ENCODE peak calls at places on chromosome 19, in six cellular contexts. L is astrocyte of the spinal cord, J is OCI-LY7, V is HCT116, Q is lower leg skin, Z is cardiac muscle cell. H is an unnamed sample.

GRCh38 chr19:33674575-33675367 is 53.0 kb downstream of the CHST8 start:
- DNase-seq in L (no peak), J (no peak), V (no peak), Q (no peak), Z (no peak), H (no peak)

GRCh38 chr19:44202470-44202869 is 9.9 kb upstream of the ZNF227 start:
- DNase-seq in L (no peak), J (no peak), V (no peak), Q (no peak), Z (peak), H (peak)

GRCh38 chr19:50417850-50418185 is 920 bp upstream of the SPIB start:
- DNase-seq in L (no peak), J (no peak), V (no peak), Q (no peak), Z (no peak), H (no peak)

GRCh38 chr19:8585057-8585893 is 8.0 kb upstream of the MYO1F start:
- DNase-seq in L (no peak), J (no peak), V (no peak), Q (no peak), Z (no peak), H (no peak)

GRCh38 chr19:42316223-42317211 is 3.4 kb downstream of the TMEM145 start:
- DNase-seq in L (no peak), J (peak), V (no peak), Q (no peak), Z (peak), H (peak)

GRCh38 chr19:33498391-33499000 is 23.1 kb downstream of the PEPD start:
- DNase-seq in L (no peak), J (no peak), V (no peak), Q (no peak), Z (no peak), H (no peak)

GRCh38 chr19:40467007-40467565 is 285 bp downstream of the SPTBN4 start:
- DNase-seq in L (no peak), J (no peak), V (no peak), Q (no peak), Z (no peak), H (no peak)

GRCh38 chr19:47020992-47021496 is 1.4 kb downstream of the NPAS1 start:
- DNase-seq in L (no peak), J (no peak), V (no peak), Q (no peak), Z (peak), H (no peak)

GRCh38 chr19:23527797-23528196 is 132.5 kb upstream of the ZNF91 start:
- DNase-seq in L (no peak), J (peak), V (no peak), Q (no peak), Z (no peak), H (no peak)

GRCh38 chr19:17821190-17821589 is at the start of gene INSL3:
- DNase-seq in L (no peak), J (no peak), V (no peak), Q (no peak), Z (no peak), H (no peak)

GRCh38 chr19:29587518-29587986 is 18.5 kb upstream of the POP4 start:
- DNase-seq in L (no peak), J (no peak), V (no peak), Q (no peak), Z (no peak), H (no peak)

GRCh38 chr19:55460670-55461258 is 678 bp downstream of the ISOC2 start:
- DNase-seq in L (peak), J (peak), V (no peak), Q (peak), Z (peak), H (peak)

GRCh38 chr19:54114340-54114826 is 1.1 kb downstream of the TFPT start:
- DNase-seq in L (peak), J (peak), V (no peak), Q (no peak), Z (peak), H (peak)

GRCh38 chr19:47512183-47512947 is 2.5 kb downstream of the NAPA start:
- DNase-seq in L (no peak), J (no peak), V (no peak), Q (peak), Z (peak), H (peak)

GRCh38 chr19:38596057-38596981 is 21.4 kb downstream of the MAP4K1 start:
- DNase-seq in L (peak), J (no peak), V (peak), Q (no peak), Z (peak), H (no peak)

GRCh38 chr19:40717880-40718773 is 1.2 kb downstream of the ITPKC start:
- DNase-seq in L (no peak), J (peak), V (no peak), Q (peak), Z (peak), H (peak)

GRCh38 chr19:14318873-14319272 is 62.4 kb upstream of the ADGRE5 start:
- DNase-seq in L (no peak), J (no peak), V (no peak), Q (no peak), Z (no peak), H (no peak)
- TF ChIP-seq CTCF in L (peak), J (peak), V (peak), Q (no peak), Z (peak), H (peak)

GRCh38 chr19:3710265-3710812 is 2.2 kb downstream of the TJP3 start:
- DNase-seq in L (peak), J (no peak), V (peak), Q (peak), Z (peak), H (peak)

GRCh38 chr19:3708207-3708931 is at the start of gene TJP3:
- DNase-seq in L (no peak), J (no peak), V (peak), Q (no peak), Z (peak), H (peak)

GRCh38 chr19:3712663-3713531 is 4.7 kb downstream of the TJP3 start:
- DNase-seq in L (no peak), J (no peak), V (peak), Q (no peak), Z (no peak), H (no peak)

GRCh38 chr19:3707868-3708206 is 347 bp upstream of the TJP3 start:
- DNase-seq in L (no peak), J (no peak), V (no peak), Q (no peak), Z (no peak), H (no peak)
- H3K4me3 ChIP-seq in L (no peak), J (no peak), V (peak), Q (no peak), Z (no peak), H (no peak)

GRCh38 chr19:48815870-48816501 is 5.2 kb upstream of the BCAT2 start:
- DNase-seq in L (no peak), J (peak), V (no peak), Q (no peak), Z (no peak), H (no peak)
- TF ChIP-seq CTCF in L (no peak), J (no peak), V (no peak), Q (no peak), Z (no peak), H (no peak)

GRCh38 chr19:5150331-5150901 is 181.5 kb downstream of the KDM4B start:
- DNase-seq in L (no peak), J (no peak), V (no peak), Q (no peak), Z (no peak), H (no peak)
- H3K4me3 ChIP-seq in L (no peak), J (no peak), V (no peak), Q (no peak), Z (no peak), H (no peak)

DNA sequence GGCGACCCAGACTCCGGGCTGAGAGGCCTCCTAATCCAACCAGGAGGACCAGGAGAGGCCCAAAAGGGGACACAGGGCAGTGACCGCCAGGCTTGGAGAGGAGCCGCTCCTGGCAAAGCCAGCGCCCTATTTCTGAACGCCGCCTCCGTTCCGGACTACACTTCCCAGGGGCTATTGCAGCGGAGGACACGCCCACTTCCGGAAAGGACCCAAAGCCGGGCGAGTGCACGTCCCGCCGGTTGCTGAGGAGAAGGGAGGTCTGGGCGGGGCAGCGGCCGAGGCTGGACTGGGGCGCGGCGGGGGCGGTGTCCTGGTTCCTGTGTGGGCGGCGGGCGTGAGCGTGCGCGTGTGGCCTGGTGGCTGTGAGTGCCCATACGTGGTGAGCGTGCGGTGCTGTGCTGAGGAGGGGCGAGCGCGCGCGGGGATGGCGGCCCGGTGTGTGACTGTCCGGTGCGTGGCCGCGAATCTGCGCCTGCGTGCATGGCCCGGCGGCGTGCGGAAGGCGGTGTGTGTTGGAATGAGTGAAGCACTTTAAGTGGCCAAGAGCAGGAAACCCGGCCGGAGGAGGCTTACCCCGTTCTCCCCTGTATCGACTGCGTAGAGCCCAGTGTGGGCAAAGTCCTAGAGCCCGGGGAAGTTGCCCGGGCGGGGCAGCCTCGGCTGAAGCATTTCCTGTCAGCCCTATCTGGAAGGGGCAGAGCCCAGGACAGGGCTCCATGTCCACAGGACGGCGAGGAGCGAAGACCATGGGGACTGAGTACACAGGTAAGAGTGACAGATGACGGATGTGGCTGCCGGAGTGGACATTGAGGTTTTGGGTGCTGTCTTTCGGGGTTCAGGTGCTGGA is at the start of gene ZNF470:
- DNase-seq in L (peak), J (peak), V (no peak), Q (peak), Z (peak), H (peak)
- TF ChIP-seq CTCF in L (no peak), J (no peak), V (no peak), Q (no peak), Z (no peak), H (no peak)

DNA sequence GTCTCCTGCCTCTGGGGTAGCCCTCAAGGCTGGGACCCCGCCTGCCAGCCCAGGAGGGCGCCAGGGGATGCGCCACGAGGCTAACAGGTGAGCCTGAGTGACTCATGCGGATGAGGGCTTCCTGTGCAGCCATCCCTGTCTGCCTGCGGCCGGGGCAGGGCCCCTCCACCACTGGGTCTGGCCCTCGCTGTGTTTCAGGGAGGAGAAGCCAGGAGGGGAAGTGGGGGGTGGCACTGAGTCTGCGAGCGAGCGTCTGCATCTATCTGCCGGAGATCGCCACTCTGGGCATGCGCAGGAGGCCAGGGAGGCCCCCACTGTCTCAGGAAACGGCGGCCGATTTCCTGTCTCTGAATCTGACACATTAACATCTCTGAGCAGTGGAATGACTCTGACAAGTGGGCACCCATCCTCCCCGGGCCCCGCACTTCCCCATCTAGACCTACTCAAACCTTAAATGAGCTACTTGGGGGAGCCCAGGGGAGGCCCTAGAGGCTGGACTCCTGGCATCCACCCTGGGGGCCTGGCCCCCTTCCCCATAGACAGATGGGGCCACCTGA is 19.7 kb downstream of the RFX1 start:
- DNase-seq in L (peak), J (peak), V (no peak), Q (peak), Z (peak), H (peak)
- H3K4me3 ChIP-seq in L (no peak), J (peak), V (no peak), Q (no peak), Z (no peak), H (no peak)

GRCh38 chr19:14560776-14561108 is 11.1 kb downstream of the NDUFB7 start:
- DNase-seq in L (no peak), J (no peak), V (no peak), Q (no peak), Z (no peak), H (no peak)

GRCh38 chr19:14561249-14561648 is 10.6 kb downstream of the NDUFB7 start:
- DNase-seq in L (no peak), J (no peak), V (no peak), Q (no peak), Z (no peak), H (no peak)

GRCh38 chr19:14562660-14563589 is 8.9 kb downstream of the NDUFB7 start:
- DNase-seq in L (no peak), J (no peak), V (no peak), Q (no peak), Z (no peak), H (no peak)

GRCh38 chr19:14563590-14563926 is 8.3 kb downstream of the NDUFB7 start:
- DNase-seq in L (no peak), J (no peak), V (no peak), Q (no peak), Z (no peak), H (no peak)

DNA sequence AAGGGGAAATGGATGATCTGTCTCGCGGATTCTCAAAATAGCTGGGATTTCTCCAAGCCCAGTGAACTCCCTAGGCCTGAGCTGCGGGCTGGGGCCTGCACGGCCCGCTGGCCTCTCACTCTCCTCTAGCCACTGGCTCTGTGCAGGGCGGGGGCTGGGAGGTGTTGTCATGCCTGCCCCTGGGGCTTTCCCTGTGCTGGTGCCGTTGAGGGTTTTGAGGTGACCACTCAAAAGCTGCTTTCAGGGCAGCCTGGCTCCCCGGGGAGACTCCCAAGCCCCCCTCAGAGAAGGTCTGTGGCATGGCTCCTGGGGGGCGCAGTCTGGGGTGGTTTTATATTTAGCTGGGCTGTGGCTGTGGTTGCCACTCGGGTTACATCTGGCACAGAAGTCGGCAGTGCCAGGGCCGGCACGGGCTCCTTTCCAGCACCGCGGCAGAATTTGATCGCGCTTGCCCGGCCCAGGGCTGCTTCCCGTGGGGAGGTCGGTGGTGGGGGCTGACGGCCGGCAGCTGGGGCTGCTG is 10.0 kb downstream of the NDUFB7 start:
- DNase-seq in L (no peak), J (no peak), V (no peak), Q (no peak), Z (peak), H (peak)
- TF ChIP-seq CTCF in L (no peak), J (no peak), V (no peak), Q (no peak), Z (no peak), H (no peak)

H was measured in cardiac fibroblast.